ENCODE peak calls at places on chromosome 15, in five cellular contexts. One of them, this sample, is unnamed.

GRCh38 chr15:78536134-78536533 is 4.1 kb upstream of the PSMA4 start:
- DNase-seq in amniotic stem cell: no peak
- DNase-seq in HT1080: peak; percentile 6
- DNase-seq in naive thymus-derived CD8-positive, alpha-beta T cell: no peak
- DNase-seq in brain microvascular endothelial cell: no peak
- DNase-seq in this sample: no peak

GRCh38 chr15:37135225-37135624 is 34.9 kb upstream of the MEIS2 start:
- DNase-seq in brain microvascular endothelial cell: no peak
- DNase-seq in amniotic stem cell: no peak
- DNase-seq in naive thymus-derived CD8-positive, alpha-beta T cell: no peak
- DNase-seq in HT1080: no peak
- DNase-seq in this sample: no peak

GRCh38 chr15:20344601-20345400 is 196.8 kb downstream of the GOLGA6L6 start:
- DNase-seq in amniotic stem cell: no peak
- DNase-seq in naive thymus-derived CD8-positive, alpha-beta T cell: no peak
- DNase-seq in HT1080: no peak
- DNase-seq in brain microvascular endothelial cell: no peak
- DNase-seq in this sample: no peak

GRCh38 chr15:68206711-68207151 is 1.6 kb upstream of the CALML4 start:
- DNase-seq in amniotic stem cell: no peak
- DNase-seq in brain microvascular endothelial cell: no peak
- DNase-seq in naive thymus-derived CD8-positive, alpha-beta T cell: no peak
- DNase-seq in HT1080: no peak
- DNase-seq in this sample: no peak

GRCh38 chr15:79035111-79035601 is 55.4 kb downstream of the RASGRF1 start:
- DNase-seq in amniotic stem cell: no peak
- DNase-seq in HT1080: peak; percentile 10
- DNase-seq in naive thymus-derived CD8-positive, alpha-beta T cell: no peak
- DNase-seq in brain microvascular endothelial cell: peak; percentile 9
- DNase-seq in this sample: no peak

GRCh38 chr15:43808960-43809678 is 8.7 kb downstream of the HYPK start:
- DNase-seq in amniotic stem cell: no peak
- DNase-seq in HT1080: no peak
- DNase-seq in naive thymus-derived CD8-positive, alpha-beta T cell: no peak
- DNase-seq in brain microvascular endothelial cell: no peak
- DNase-seq in this sample: no peak

GRCh38 chr15:93331545-93332117 is 242.6 kb upstream of the RGMA start:
- DNase-seq in brain microvascular endothelial cell: no peak
- DNase-seq in naive thymus-derived CD8-positive, alpha-beta T cell: no peak
- DNase-seq in HT1080: no peak
- DNase-seq in amniotic stem cell: no peak
- DNase-seq in this sample: no peak

GRCh38 chr15:77744398-77744797 is 111.7 kb upstream of the LINGO1 start:
- DNase-seq in naive thymus-derived CD8-positive, alpha-beta T cell: no peak
- DNase-seq in amniotic stem cell: no peak
- DNase-seq in brain microvascular endothelial cell: no peak
- DNase-seq in HT1080: no peak
- DNase-seq in this sample: no peak

GRCh38 chr15:59553879-59554735 is 57.5 kb upstream of the GCNT3 start:
- DNase-seq in amniotic stem cell: no peak
- DNase-seq in HT1080: peak; percentile 92
- DNase-seq in naive thymus-derived CD8-positive, alpha-beta T cell: no peak
- DNase-seq in brain microvascular endothelial cell: peak; percentile 74
- DNase-seq in this sample: no peak

GRCh38 chr15:32053717-32054116 is 23.4 kb downstream of the CHRNA7 start:
- DNase-seq in amniotic stem cell: no peak
- DNase-seq in brain microvascular endothelial cell: no peak
- DNase-seq in naive thymus-derived CD8-positive, alpha-beta T cell: no peak
- DNase-seq in HT1080: no peak
- DNase-seq in this sample: no peak

GRCh38 chr15:41714291-41714690 is 54.1 kb downstream of the MGA start:
- DNase-seq in amniotic stem cell: no peak
- DNase-seq in HT1080: no peak
- DNase-seq in brain microvascular endothelial cell: no peak
- DNase-seq in naive thymus-derived CD8-positive, alpha-beta T cell: no peak
- DNase-seq in this sample: no peak

GRCh38 chr15:83106994-83107840 is at the start of gene TM6SF1:
- DNase-seq in amniotic stem cell: no peak
- DNase-seq in brain microvascular endothelial cell: no peak
- DNase-seq in naive thymus-derived CD8-positive, alpha-beta T cell: peak; percentile 4
- DNase-seq in HT1080: no peak
- DNase-seq in this sample: peak; percentile 17

GRCh38 chr15:64855206-64856000 is 13.7 kb downstream of the PLEKHO2 start:
- DNase-seq in brain microvascular endothelial cell: no peak
- DNase-seq in naive thymus-derived CD8-positive, alpha-beta T cell: no peak
- DNase-seq in HT1080: no peak
- DNase-seq in amniotic stem cell: no peak
- DNase-seq in this sample: no peak

GRCh38 chr15:63157891-63158431 is 684 bp upstream of the RPS27L start:
- DNase-seq in naive thymus-derived CD8-positive, alpha-beta T cell: no peak
- DNase-seq in amniotic stem cell: peak; percentile 76
- DNase-seq in brain microvascular endothelial cell: peak; percentile 82
- DNase-seq in HT1080: peak; percentile 69
- DNase-seq in this sample: peak; percentile 72

GRCh38 chr15:89673162-89673506 is 6.0 kb downstream of the PLIN1 start:
- DNase-seq in HT1080: peak; percentile 20
- DNase-seq in brain microvascular endothelial cell: no peak
- DNase-seq in naive thymus-derived CD8-positive, alpha-beta T cell: no peak
- DNase-seq in amniotic stem cell: no peak
- DNase-seq in this sample: no peak

GRCh38 chr15:77013786-77014136 is 18.8 kb downstream of the PSTPIP1 start:
- DNase-seq in HT1080: no peak
- DNase-seq in naive thymus-derived CD8-positive, alpha-beta T cell: peak; percentile 61
- DNase-seq in amniotic stem cell: no peak
- DNase-seq in brain microvascular endothelial cell: no peak
- DNase-seq in this sample: no peak

GRCh38 chr15:65833501-65834220 is 35.6 kb upstream of the RAB11A start:
- DNase-seq in HT1080: no peak
- DNase-seq in brain microvascular endothelial cell: no peak
- DNase-seq in naive thymus-derived CD8-positive, alpha-beta T cell: no peak
- DNase-seq in amniotic stem cell: no peak
- DNase-seq in this sample: no peak

GRCh38 chr15:42107483-42107882 is 13.1 kb upstream of the PLA2G4D start:
- DNase-seq in HT1080: no peak
- DNase-seq in naive thymus-derived CD8-positive, alpha-beta T cell: no peak
- DNase-seq in brain microvascular endothelial cell: no peak
- DNase-seq in amniotic stem cell: no peak
- DNase-seq in this sample: peak; percentile 9

GRCh38 chr15:77525411-77525811 is 104.7 kb downstream of the HMG20A start:
- DNase-seq in brain microvascular endothelial cell: no peak
- DNase-seq in amniotic stem cell: no peak
- DNase-seq in HT1080: no peak
- DNase-seq in naive thymus-derived CD8-positive, alpha-beta T cell: no peak
- DNase-seq in this sample: no peak

GRCh38 chr15:48766196-48766595 is 44.7 kb downstream of the CEP152 start:
- DNase-seq in amniotic stem cell: no peak
- DNase-seq in brain microvascular endothelial cell: no peak
- DNase-seq in HT1080: peak; percentile 38
- DNase-seq in naive thymus-derived CD8-positive, alpha-beta T cell: no peak
- DNase-seq in this sample: peak; percentile 48

GRCh38 chr15:68334661-68335124 is 57.1 kb downstream of the FEM1B start:
- DNase-seq in naive thymus-derived CD8-positive, alpha-beta T cell: no peak
- DNase-seq in HT1080: no peak
- DNase-seq in amniotic stem cell: no peak
- DNase-seq in brain microvascular endothelial cell: peak; percentile 48
- DNase-seq in this sample: no peak

GRCh38 chr15:29883126-29883525 is 60.9 kb upstream of the TJP1 start:
- DNase-seq in naive thymus-derived CD8-positive, alpha-beta T cell: no peak
- DNase-seq in HT1080: no peak
- DNase-seq in brain microvascular endothelial cell: peak; percentile 25
- DNase-seq in amniotic stem cell: no peak
- DNase-seq in this sample: no peak

GRCh38 chr15:100781061-100781960 is 98.3 kb upstream of the ALDH1A3 start:
- DNase-seq in brain microvascular endothelial cell: no peak
- DNase-seq in amniotic stem cell: no peak
- DNase-seq in naive thymus-derived CD8-positive, alpha-beta T cell: no peak
- DNase-seq in HT1080: no peak
- DNase-seq in this sample: no peak